ENCODE peak calls at places on chromosomes 5 and 9, in six cellular contexts. R is HL-60, V is choroid plexus epithelial cell, O is progenitor cell of endocrine pancreas, N is GM20000, Z is HepG2. Q is an unnamed sample.

GRCh38 chr9:124320062-124320973 is 62.6 kb downstream of the NEK6 start:
- DNase-seq in R (peak), O (peak), N (peak), V (peak), Z (peak), Q (peak)

GRCh38 chr5:126568206-126568755 is 26.7 kb downstream of the ALDH7A1 start:
- DNase-seq in O (no peak), Z (no peak), N (no peak), R (no peak), V (no peak), Q (no peak)

GRCh38 chr9:136576269-136576626 is 30.4 kb upstream of the NOTCH1 start:
- DNase-seq in R (no peak), N (no peak), Z (no peak), V (no peak), O (no peak), Q (no peak)

GRCh38 chr9:103991698-103992097 is 102.4 kb upstream of the SMC2 start:
- DNase-seq in O (no peak), Z (no peak), R (no peak), V (peak), N (peak), Q (no peak)

GRCh38 chr5:68817696-68818695 is 275.8 kb upstream of the SLC30A5 start:
- DNase-seq in V (no peak), O (no peak), Z (no peak), N (no peak), R (no peak), Q (no peak)

GRCh38 chr9:14389622-14390021 is 75.7 kb upstream of the NFIB start:
- DNase-seq in N (no peak), Z (no peak), O (no peak), V (no peak), R (no peak), Q (no peak)

GRCh38 chr9:126376311-126376902 is 49.8 kb downstream of the MVB12B start:
- DNase-seq in N (no peak), Z (peak), R (no peak), O (peak), V (no peak), Q (no peak)

GRCh38 chr5:58969253-58969652 is 386.4 kb downstream of the RAB3C start:
- DNase-seq in N (no peak), O (no peak), Z (no peak), V (no peak), R (no peak), Q (no peak)

GRCh38 chr9:72675586-72675985 is 154.2 kb downstream of the TMC1 start:
- DNase-seq in R (no peak), N (no peak), Z (no peak), O (no peak), V (peak), Q (no peak)

GRCh38 chr5:136192526-136193395 is at the start of gene SMIM32:
- DNase-seq in Z (peak), N (no peak), V (peak), R (no peak), O (peak), Q (peak)

GRCh38 chr5:94969174-94969573 is 315.7 kb downstream of the MCTP1 start:
- DNase-seq in R (no peak), Z (no peak), N (peak), O (no peak), V (peak), Q (no peak)

GRCh38 chr9:5622019-5622418 is 6.9 kb upstream of the RIC1 start:
- DNase-seq in O (no peak), Z (no peak), R (no peak), V (peak), N (no peak), Q (no peak)

GRCh38 chr9:125190371-125190801 is 783 bp upstream of the PPP6C start:
- DNase-seq in Z (no peak), V (peak), O (no peak), N (peak), R (no peak), Q (peak)

GRCh38 chr5:142945321-142945720 is 175.1 kb downstream of the ARHGAP26 start:
- DNase-seq in V (no peak), O (no peak), R (no peak), Z (no peak), N (no peak), Q (no peak)

GRCh38 chr5:138784590-138784989 is 31.4 kb downstream of the CTNNA1 start:
- DNase-seq in V (peak), N (no peak), O (no peak), Z (no peak), R (no peak), Q (no peak)

GRCh38 chr5:127705120-127705892 is 2.1 kb downstream of the CCDC192 start:
- DNase-seq in Z (no peak), N (peak), O (no peak), V (peak), R (no peak), Q (no peak)

GRCh38 chr9:4984171-4984570 is 901 bp upstream of the JAK2 start:
- DNase-seq in Z (peak), O (no peak), N (no peak), R (no peak), V (no peak), Q (no peak)

GRCh38 chr5:157457391-157457790 is 2.6 kb upstream of the NIPAL4 start:
- DNase-seq in O (no peak), V (no peak), R (no peak), N (no peak), Z (no peak), Q (no peak)

GRCh38 chr9:129102791-129103594 is 7.6 kb downstream of the CRAT start:
- DNase-seq in N (peak), O (no peak), V (peak), R (peak), Z (peak), Q (peak)

GRCh38 chr9:120405860-120406259 is 174.1 kb downstream of the CDK5RAP2 start:
- DNase-seq in O (no peak), V (no peak), R (no peak), Z (no peak), N (no peak), Q (no peak)

GRCh38 chr9:6271508-6272228 is 56.1 kb downstream of the IL33 start:
- DNase-seq in V (peak), R (no peak), O (no peak), Z (no peak), N (no peak), Q (no peak)

GRCh38 chr9:131951905-131952304 is 127.8 kb downstream of the MED27 start:
- DNase-seq in Z (no peak), O (no peak), N (no peak), V (peak), R (no peak), Q (no peak)

GRCh38 chr9:111804636-111805035 is 9.9 kb upstream of the SHOC1 start:
- DNase-seq in V (no peak), R (no peak), Z (no peak), O (no peak), N (no peak), Q (no peak)

GRCh38 chr9:112784020-112784788 is 33.6 kb downstream of the SNX30 start:
- DNase-seq in Z (no peak), R (no peak), O (no peak), N (no peak), V (peak), Q (peak)

GRCh38 chr5:174688441-174689354 is 35.7 kb upstream of the MSX2 start:
- DNase-seq in V (no peak), R (no peak), O (no peak), N (no peak), Z (no peak), Q (peak)

DNA sequence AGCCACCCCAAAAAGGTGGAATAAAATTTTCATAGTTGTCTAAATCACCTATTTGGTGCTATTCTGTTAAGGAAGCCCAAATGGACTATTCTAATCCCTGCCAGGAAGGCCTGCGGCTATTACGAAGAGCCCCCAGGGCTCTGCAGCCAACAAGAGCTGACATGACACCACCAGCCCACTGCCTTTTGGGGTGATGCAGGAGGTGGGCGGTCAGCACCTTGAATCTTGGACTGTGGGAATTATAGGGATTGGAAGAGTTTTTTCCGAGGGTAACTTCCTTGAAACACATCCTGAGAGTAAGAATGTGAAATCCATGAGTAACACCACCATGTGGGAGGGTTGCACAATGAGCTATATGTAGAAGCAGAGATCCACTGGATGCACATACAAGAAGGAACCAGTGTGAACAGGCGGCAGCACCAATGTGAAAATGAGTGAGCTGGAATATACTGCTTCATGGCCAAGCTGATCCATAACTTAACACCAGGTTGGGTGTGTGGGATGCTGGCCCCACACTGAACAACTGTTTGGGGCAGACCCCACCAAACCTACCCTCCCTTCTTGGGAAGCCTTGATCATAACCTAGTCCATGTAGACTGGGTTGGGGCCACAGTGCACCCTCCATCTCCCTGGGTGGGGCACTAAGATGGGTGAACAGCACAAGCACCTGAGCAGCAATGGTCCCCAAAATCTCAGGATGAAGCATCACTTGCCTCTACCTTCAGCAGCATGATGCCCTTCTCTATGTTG is 239.0 kb downstream of the FSTL4 start:
- DNase-seq in R (no peak), N (no peak), O (no peak), Z (no peak), V (no peak), Q (no peak)
- TF ChIP-seq CTCF in R (no peak), N (no peak), O (no peak), Z (no peak), V (no peak), Q (no peak)

GRCh38 chr5:140875085-140876065 is at the start of gene PCDHA12:
- DNase-seq in O (no peak), N (no peak), Z (no peak), R (no peak), V (no peak), Q (peak)
- TF ChIP-seq CTCF in O (peak), N (no peak), Z (no peak), R (no peak), V (no peak), Q (peak)

GRCh38 chr5:176588297-176588696 is 21.7 kb downstream of the GPRIN1 start:
- DNase-seq in R (no peak), O (no peak), N (no peak), V (no peak), Z (no peak), Q (no peak)
- TF ChIP-seq CTCF in R (no peak), O (no peak), N (no peak), V (no peak), Z (no peak), Q (no peak)

GRCh38 chr5:117455236-117456233 is 880.9 kb upstream of the SEMA6A start:
- DNase-seq in V (no peak), Z (peak), R (no peak), O (peak), N (peak), Q (no peak)
- TF ChIP-seq CTCF in V (peak), Z (peak), R (no peak), O (peak), N (no peak), Q (no peak)

GRCh38 chr9:106962105-106962504 is 99.1 kb downstream of the ZNF462 start:
- DNase-seq in V (peak), R (no peak), O (no peak), N (no peak), Z (no peak), Q (no peak)
- TF ChIP-seq CTCF in V (peak), R (no peak), O (no peak), N (no peak), Z (no peak), Q (no peak)

GRCh38 chr9:79289856-79290255 is 281.9 kb upstream of the TLE4 start:
- DNase-seq in Z (no peak), N (no peak), O (no peak), R (no peak), V (no peak), Q (no peak)

GRCh38 chr9:79287152-79287766 is 284.5 kb upstream of the TLE4 start:
- DNase-seq in Z (no peak), V (no peak), O (no peak), N (no peak), R (no peak), Q (no peak)

GRCh38 chr9:79287881-79288280 is 283.9 kb upstream of the TLE4 start:
- DNase-seq in R (no peak), O (no peak), V (no peak), N (no peak), Z (no peak), Q (no peak)

GRCh38 chr9:79292731-79293280 is 279.0 kb upstream of the TLE4 start:
- DNase-seq in O (no peak), Z (no peak), R (no peak), V (no peak), N (no peak), Q (no peak)
- TF ChIP-seq CTCF in O (no peak), Z (no peak), R (no peak), V (no peak), N (no peak), Q (no peak)

GRCh38 chr9:117622347-117622746 is 81.9 kb upstream of the TLR4 start:
- DNase-seq in R (no peak), V (peak), O (no peak), Z (no peak), N (no peak), Q (no peak)
- TF ChIP-seq CTCF in R (peak), V (peak), O (peak), Z (no peak), N (no peak), Q (no peak)

GRCh38 chr5:129807162-129807814 is 59.4 kb downstream of the MINAR2 start:
- DNase-seq in R (no peak), V (no peak), O (no peak), Z (no peak), N (no peak), Q (no peak)
- TF ChIP-seq CTCF in R (no peak), V (no peak), O (no peak), Z (no peak), N (no peak), Q (no peak)

DNA sequence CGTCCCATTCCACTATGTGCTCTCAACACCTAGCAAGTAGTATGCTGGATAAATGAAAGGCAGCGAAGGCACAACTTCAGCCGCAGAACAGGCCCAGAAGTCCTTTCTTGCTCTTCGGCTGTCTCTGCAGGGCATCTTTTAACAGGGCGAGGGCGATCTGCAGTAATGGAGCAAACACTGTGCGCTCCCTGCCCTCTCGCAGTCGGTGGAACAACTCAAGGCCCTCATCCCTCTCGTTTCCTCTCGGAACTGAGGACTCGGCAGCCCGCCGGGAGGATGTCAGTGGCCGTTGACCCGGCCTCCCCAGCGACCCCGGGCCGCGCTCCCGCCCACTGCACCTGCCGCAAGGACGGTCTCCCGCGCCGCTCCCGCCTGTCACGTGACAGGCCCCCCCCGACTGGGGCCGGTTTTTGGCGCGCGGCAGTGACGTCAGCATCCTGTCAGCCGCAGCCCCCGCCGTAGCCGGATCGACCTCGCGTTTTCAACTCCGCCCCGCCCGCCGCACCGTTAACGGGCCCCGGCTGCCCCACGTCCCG is 1.1 kb downstream of the ZNF367 start:
- DNase-seq in Z (peak), O (peak), V (peak), N (peak), R (peak), Q (peak)
- TF ChIP-seq CTCF in Z (peak), O (no peak), V (peak), N (no peak), R (no peak), Q (no peak)